ENCODE peak calls at places on chromosomes 11 and 22, in four cellular contexts. One of them, this sample, is unnamed.

GRCh38 chr22:37678372-37678771 is 2.9 kb downstream of the LGALS1 start:
- DNase-seq in K562: no peak
- DNase-seq in GM12878: no peak
- DNase-seq in HepG2: no peak
- DNase-seq in this sample: no peak

GRCh38 chr11:28636566-28636965 is 528.4 kb downstream of the METTL15 start:
- DNase-seq in HepG2: no peak
- DNase-seq in K562: no peak
- DNase-seq in GM12878: no peak
- DNase-seq in this sample: no peak

GRCh38 chr22:47940211-47940610 is 1177.8 kb downstream of the TBC1D22A start:
- DNase-seq in K562: no peak
- DNase-seq in HepG2: no peak
- DNase-seq in GM12878: no peak
- DNase-seq in this sample: no peak

GRCh38 chr22:41576877-41577276 is 12.8 kb downstream of the PMM1 start:
- DNase-seq in K562: peak; percentile 78
- DNase-seq in GM12878: no peak
- DNase-seq in HepG2: peak; percentile 82
- DNase-seq in this sample: peak; percentile 78

GRCh38 chr11:965206-965775 is 39.6 kb downstream of the AP2A2 start:
- DNase-seq in GM12878: no peak
- DNase-seq in HepG2: no peak
- DNase-seq in K562: no peak
- DNase-seq in this sample: no peak

GRCh38 chr11:108241370-108242037 is 18.6 kb downstream of the ATM start:
- DNase-seq in HepG2: no peak
- DNase-seq in GM12878: no peak
- DNase-seq in K562: no peak
- DNase-seq in this sample: no peak

GRCh38 chr11:121497176-121497995 is 44.6 kb upstream of the SORL1-AS1 start:
- DNase-seq in HepG2: no peak
- DNase-seq in GM12878: no peak
- DNase-seq in K562: no peak
- DNase-seq in this sample: no peak

GRCh38 chr22:19050117-19050516 is 72.1 kb downstream of the DGCR2 start:
- DNase-seq in K562: no peak
- DNase-seq in HepG2: no peak
- DNase-seq in GM12878: no peak
- DNase-seq in this sample: no peak

GRCh38 chr11:65651589-65652510 is 10.9 kb downstream of the RELA start:
- DNase-seq in K562: peak; percentile 77
- DNase-seq in HepG2: no peak
- DNase-seq in GM12878: no peak
- DNase-seq in this sample: no peak

GRCh38 chr11:36398261-36398953 is 102.3 kb downstream of the PRR5L start:
- DNase-seq in HepG2: no peak
- DNase-seq in K562: peak; percentile 24
- DNase-seq in GM12878: no peak
- DNase-seq in this sample: no peak

GRCh38 chr22:24525416-24526037 is 29.4 kb downstream of the GUCD1 start:
- DNase-seq in GM12878: peak; percentile 62
- DNase-seq in K562: peak; percentile 79
- DNase-seq in HepG2: peak; percentile 92
- DNase-seq in this sample: peak; percentile 78

GRCh38 chr22:49170053-49170452 is 657.6 kb downstream of the BRD1 start:
- DNase-seq in K562: no peak
- DNase-seq in HepG2: no peak
- DNase-seq in GM12878: no peak
- DNase-seq in this sample: no peak

GRCh38 chr11:61874460-61874809 is 16.9 kb downstream of the FADS3 start:
- DNase-seq in HepG2: no peak
- DNase-seq in K562: no peak
- DNase-seq in GM12878: no peak
- DNase-seq in this sample: no peak

GRCh38 chr11:110433393-110434333 is 3.9 kb downstream of the FDX1 start:
- DNase-seq in K562: no peak
- DNase-seq in HepG2: peak; percentile 6
- DNase-seq in GM12878: no peak
- DNase-seq in this sample: no peak

GRCh38 chr11:93329936-93330445 is 551 bp upstream of the DEUP1 start:
- DNase-seq in HepG2: no peak
- DNase-seq in K562: peak; percentile 61
- DNase-seq in GM12878: no peak
- DNase-seq in this sample: no peak

GRCh38 chr11:75325713-75326438 is 25.6 kb downstream of the ARRB1 start:
- DNase-seq in K562: no peak
- DNase-seq in HepG2: no peak
- DNase-seq in GM12878: no peak
- DNase-seq in this sample: no peak

GRCh38 chr11:65611758-65612603 is 2.0 kb downstream of the MAP3K11 start:
- DNase-seq in HepG2: no peak
- DNase-seq in GM12878: no peak
- DNase-seq in K562: no peak
- DNase-seq in this sample: no peak

GRCh38 chr11:80844110-80844509 is 1403.3 kb upstream of the TENM4 start:
- DNase-seq in HepG2: no peak
- DNase-seq in K562: no peak
- DNase-seq in GM12878: no peak
- DNase-seq in this sample: no peak
- TF ChIP-seq FOXM1 in HepG2: no peak
- TF ChIP-seq FOXM1 in K562: no peak
- TF ChIP-seq FOXM1 in GM12878: no peak
- TF ChIP-seq FOXM1 in this sample: no peak

GRCh38 chr22:33922268-33922667 is 2.0 kb upstream of the LARGE1 start:
- DNase-seq in GM12878: no peak
- DNase-seq in HepG2: peak; percentile 9
- DNase-seq in K562: no peak
- DNase-seq in this sample: peak; percentile 33

GRCh38 chr22:33919591-33920501 is at the start of gene LARGE1:
- DNase-seq in HepG2: peak; percentile 13
- DNase-seq in K562: no peak
- DNase-seq in GM12878: no peak
- DNase-seq in this sample: peak; percentile 39

GRCh38 chr22:33923033-33923432 is 2.8 kb upstream of the LARGE1 start:
- DNase-seq in HepG2: no peak
- DNase-seq in K562: no peak
- DNase-seq in GM12878: no peak
- DNase-seq in this sample: no peak

GRCh38 chr22:33920927-33921575 is 775 bp upstream of the LARGE1 start:
- DNase-seq in K562: peak; percentile 85
- DNase-seq in GM12878: peak; percentile 43
- DNase-seq in HepG2: peak; percentile 86
- DNase-seq in this sample: peak; percentile 96

GRCh38 chr22:33921576-33922181 is 1.4 kb upstream of the LARGE1 start:
- DNase-seq in K562: no peak
- DNase-seq in HepG2: peak; percentile 29
- DNase-seq in GM12878: no peak
- DNase-seq in this sample: peak; percentile 46
- TF ChIP-seq TARDBP in K562: no peak
- TF ChIP-seq TARDBP in HepG2: no peak
- TF ChIP-seq TARDBP in GM12878: peak; percentile 26
- TF ChIP-seq TARDBP in this sample: no peak

DNA sequence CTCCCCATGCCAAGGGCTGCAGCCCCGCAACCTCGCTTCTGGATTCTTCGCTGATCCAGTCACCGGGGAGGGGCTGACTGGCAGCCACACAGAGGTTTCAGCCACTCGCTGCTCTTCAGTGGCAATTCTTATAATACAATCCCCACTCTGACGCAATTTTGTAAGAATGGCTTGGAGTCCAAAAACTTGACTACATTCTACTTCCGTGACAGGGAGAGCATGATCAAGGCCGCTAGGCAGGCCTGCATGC is 14.9 kb downstream of the PPM1F start:
- DNase-seq in GM12878: no peak
- DNase-seq in K562: no peak
- DNase-seq in HepG2: no peak
- DNase-seq in this sample: no peak
- TF ChIP-seq FOXM1 in GM12878: no peak
- TF ChIP-seq FOXM1 in K562: no peak
- TF ChIP-seq FOXM1 in HepG2: no peak
- TF ChIP-seq FOXM1 in this sample: no peak

DNA sequence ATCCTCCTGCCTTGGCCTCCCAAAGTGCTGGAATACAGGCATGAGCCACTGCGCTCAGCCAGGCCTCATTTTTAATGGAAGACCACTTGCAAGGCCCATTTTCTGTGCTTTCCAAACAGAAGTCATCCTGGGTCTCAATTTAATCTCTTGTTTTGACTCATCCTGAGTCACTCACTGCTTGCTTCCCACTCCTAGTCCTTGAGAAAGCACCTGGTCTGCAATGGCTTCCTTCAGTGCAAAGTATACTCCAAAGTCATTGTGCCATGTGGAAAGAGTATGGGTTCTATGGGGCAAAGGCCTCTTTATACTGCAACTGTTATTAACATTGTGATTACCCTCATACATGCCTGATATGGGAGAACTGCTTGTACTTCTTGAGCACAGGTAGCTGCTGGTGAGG is 18.3 kb upstream of the SLC5A1 start:
- DNase-seq in K562: no peak
- DNase-seq in GM12878: no peak
- DNase-seq in HepG2: no peak
- DNase-seq in this sample: no peak
- TF ChIP-seq TARDBP in K562: no peak
- TF ChIP-seq TARDBP in GM12878: no peak
- TF ChIP-seq TARDBP in HepG2: no peak
- TF ChIP-seq TARDBP in this sample: no peak

GRCh38 chr22:46934746-46935491 is 172.5 kb downstream of the TBC1D22A start:
- DNase-seq in HepG2: peak; percentile 84
- DNase-seq in K562: peak; percentile 90
- DNase-seq in GM12878: peak; percentile 17
- DNase-seq in this sample: no peak

GRCh38 chr22:46933040-46933439 is 170.6 kb downstream of the TBC1D22A start:
- DNase-seq in HepG2: no peak
- DNase-seq in K562: no peak
- DNase-seq in GM12878: no peak
- DNase-seq in this sample: no peak

GRCh38 chr22:46933526-46933925 is 171.1 kb downstream of the TBC1D22A start:
- DNase-seq in GM12878: no peak
- DNase-seq in HepG2: no peak
- DNase-seq in K562: no peak
- DNase-seq in this sample: no peak

GRCh38 chr22:46935506-46936377 is 173.3 kb downstream of the TBC1D22A start:
- DNase-seq in K562: peak; percentile 85
- DNase-seq in GM12878: no peak
- DNase-seq in HepG2: peak; percentile 99
- DNase-seq in this sample: no peak

DNA sequence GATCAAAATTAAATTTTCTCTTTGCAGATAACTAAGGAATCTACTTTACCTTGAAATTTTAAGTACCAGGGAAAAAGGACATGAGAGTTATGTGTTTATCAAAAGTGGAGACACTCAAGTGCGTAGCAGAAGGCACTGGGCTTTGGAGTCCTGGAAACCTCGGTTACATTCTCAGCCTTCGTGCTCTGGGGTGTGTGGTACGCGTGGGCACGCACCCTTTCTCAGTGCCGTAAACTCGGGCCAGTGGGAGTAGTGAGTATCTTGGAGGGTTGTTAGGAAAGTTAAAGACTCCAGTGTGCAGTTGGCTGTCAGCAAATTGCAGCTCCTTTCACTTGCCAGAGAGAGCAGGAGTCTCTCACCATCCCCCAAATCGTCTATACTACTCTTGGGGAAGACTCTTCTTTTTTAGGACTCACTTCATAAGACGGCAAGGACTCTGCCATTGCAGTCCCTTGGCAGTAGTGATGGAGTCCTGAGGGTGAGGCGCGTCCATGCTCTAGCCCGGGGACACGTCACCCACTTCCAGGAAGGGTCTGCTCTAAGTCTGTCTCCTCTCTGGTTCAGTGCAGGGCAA is 171.8 kb downstream of the TBC1D22A start:
- DNase-seq in HepG2: no peak
- DNase-seq in K562: no peak
- DNase-seq in GM12878: no peak
- DNase-seq in this sample: no peak
- TF ChIP-seq FOXM1 in HepG2: no peak
- TF ChIP-seq FOXM1 in K562: no peak
- TF ChIP-seq FOXM1 in GM12878: no peak
- TF ChIP-seq FOXM1 in this sample: no peak

GRCh38 chr11:133952199-133953190 is 4.3 kb downstream of the IGSF9B start:
- DNase-seq in GM12878: no peak
- DNase-seq in K562: no peak
- DNase-seq in HepG2: no peak
- DNase-seq in this sample: no peak
- TF ChIP-seq TARDBP in GM12878: no peak
- TF ChIP-seq TARDBP in K562: no peak
- TF ChIP-seq TARDBP in HepG2: no peak
- TF ChIP-seq TARDBP in this sample: no peak

DNA sequence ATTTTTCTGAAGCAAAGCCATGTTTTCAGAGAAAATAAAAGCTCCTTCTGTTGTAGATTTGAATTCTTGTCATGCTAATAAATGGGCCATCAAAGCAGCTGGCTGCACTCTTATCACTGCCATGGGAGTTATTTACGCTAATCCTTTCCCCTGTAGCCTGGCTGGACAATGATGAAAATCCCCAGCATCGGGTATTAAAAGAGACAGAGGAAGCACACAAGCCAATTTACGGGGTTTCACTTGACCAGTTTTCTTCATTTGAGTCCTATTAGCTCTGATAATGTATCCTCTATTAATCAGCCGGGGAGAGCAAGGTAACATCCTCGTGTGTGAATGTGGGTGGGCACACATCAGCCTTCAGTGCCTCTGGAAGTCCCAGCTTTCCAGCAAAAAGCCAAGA is 470.2 kb upstream of the API5 start:
- DNase-seq in GM12878: no peak
- DNase-seq in K562: no peak
- DNase-seq in HepG2: no peak
- DNase-seq in this sample: no peak
- TF ChIP-seq FOXM1 in GM12878: no peak
- TF ChIP-seq FOXM1 in K562: no peak
- TF ChIP-seq FOXM1 in HepG2: no peak
- TF ChIP-seq FOXM1 in this sample: no peak

GRCh38 chr11:86162257-86162656 is 82.3 kb upstream of the EED start:
- DNase-seq in K562: peak; percentile 67
- DNase-seq in GM12878: no peak
- DNase-seq in HepG2: no peak
- DNase-seq in this sample: no peak
- TF ChIP-seq TARDBP in K562: no peak
- TF ChIP-seq TARDBP in GM12878: no peak
- TF ChIP-seq TARDBP in HepG2: no peak
- TF ChIP-seq TARDBP in this sample: no peak

DNA sequence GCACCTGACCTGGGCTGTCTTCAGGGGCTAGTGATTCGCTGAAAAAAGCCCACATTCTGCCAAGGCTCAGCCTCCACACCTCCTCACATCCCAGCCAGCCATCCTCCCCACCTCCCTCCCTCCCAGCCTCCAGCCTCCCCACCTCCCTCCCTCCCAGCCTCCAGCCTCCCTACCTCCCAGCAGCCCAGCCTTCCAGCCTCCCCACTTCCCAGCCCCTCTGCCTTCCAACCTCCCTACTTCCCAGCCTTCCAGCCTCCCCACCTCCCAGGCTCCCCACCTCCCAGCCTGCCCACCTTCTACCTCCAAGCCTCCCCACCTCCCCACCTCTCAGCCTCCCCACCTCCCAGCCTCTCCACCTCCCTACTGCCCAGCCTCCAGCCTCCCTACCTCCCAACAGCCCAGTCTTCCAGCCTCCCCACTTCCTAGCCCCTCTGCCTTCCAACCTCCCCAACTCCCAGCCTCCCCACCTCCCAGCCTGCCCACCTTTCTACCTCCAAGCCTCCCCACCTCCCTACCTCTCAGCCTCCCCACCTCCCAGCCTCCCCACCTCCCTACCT is 33.7 kb upstream of the TH start:
- DNase-seq in K562: no peak
- DNase-seq in HepG2: no peak
- DNase-seq in GM12878: no peak
- DNase-seq in this sample: no peak
- TF ChIP-seq FOXM1 in K562: no peak
- TF ChIP-seq FOXM1 in HepG2: no peak
- TF ChIP-seq FOXM1 in GM12878: no peak
- TF ChIP-seq FOXM1 in this sample: no peak